ENCODE peak calls at places on chromosomes 12 and 14, in nine cellular contexts. Z is neural crest cell, R is hepatocyte, I is brain microvascular endothelial cell, U is CD14-positive monocyte, O is colonic mucosa, L is pancreas, G is thyroid gland, S is IMR-90. E is an unnamed sample.

GRCh38 chr14:89650077-89650978 is 233.3 kb upstream of the FOXN3 start:
- DNase-seq in Z (no peak), R (no peak), I (no peak), U (no peak), O (no peak), L (no peak), G (no peak), S (no peak), E (no peak)

GRCh38 chr12:9760699-9761406 is at the start of gene CD69:
- DNase-seq in Z (no peak), R (no peak), I (no peak), U (peak), O (peak), L (no peak), G (peak), S (no peak), E (peak)

GRCh38 chr12:3772380-3772779 is 19.5 kb upstream of the CRACR2A start:
- DNase-seq in Z (no peak), R (no peak), I (no peak), U (no peak), O (no peak), L (no peak), G (no peak), S (no peak), E (no peak)

GRCh38 chr14:53953002-53953827 is 3.4 kb downstream of the BMP4 start:
- DNase-seq in Z (peak), R (peak), I (peak), U (no peak), O (peak), L (peak), G (peak), S (peak), E (peak)

GRCh38 chr12:6620137-6620884 is 13.1 kb upstream of the CHD4 start:
- DNase-seq in Z (peak), R (peak), I (no peak), U (peak), O (no peak), L (peak), G (peak), S (no peak), E (peak)

GRCh38 chr14:26424537-26424936 is 173.3 kb downstream of the NOVA1 start:
- DNase-seq in Z (no peak), R (no peak), I (no peak), U (no peak), O (no peak), L (no peak), G (no peak), S (no peak), E (no peak)

GRCh38 chr12:6178981-6179761 is 21.0 kb upstream of the CD9 start:
- DNase-seq in Z (peak), R (no peak), I (peak), U (peak), O (no peak), L (no peak), G (no peak), S (peak), E (no peak)

GRCh38 chr12:94671917-94672316 is 21.6 kb upstream of the TMCC3 start:
- DNase-seq in Z (no peak), R (no peak), I (no peak), U (no peak), O (no peak), L (no peak), G (no peak), S (no peak), E (no peak)

GRCh38 chr14:95183532-95184412 is 26.4 kb upstream of the DICER1 start:
- DNase-seq in Z (no peak), R (no peak), I (peak), U (no peak), O (no peak), L (no peak), G (no peak), S (no peak), E (no peak)

GRCh38 chr14:100770046-100770445 is 43.4 kb downstream of the DLK1 start:
- DNase-seq in Z (no peak), R (no peak), I (no peak), U (no peak), O (no peak), L (no peak), G (no peak), S (no peak), E (no peak)

GRCh38 chr12:19967486-19967885 is 400.9 kb upstream of the PDE3A start:
- DNase-seq in Z (no peak), R (peak), I (peak), U (peak), O (no peak), L (no peak), G (peak), S (peak), E (no peak)

GRCh38 chr14:103068351-103069073 is 11.2 kb upstream of the CDC42BPB start:
- DNase-seq in Z (no peak), R (no peak), I (no peak), U (no peak), O (no peak), L (peak), G (no peak), S (no peak), E (no peak)

GRCh38 chr12:34393086-34393820 is 371.0 kb downstream of the ALG10 start:
- DNase-seq in Z (no peak), R (no peak), I (no peak), U (peak), O (no peak), L (peak), G (peak), S (no peak), E (peak)

GRCh38 chr12:114815157-114815556 is 131.2 kb upstream of the TBX3 start:
- DNase-seq in Z (no peak), R (no peak), I (no peak), U (no peak), O (no peak), L (no peak), G (no peak), S (no peak), E (no peak)

GRCh38 chr14:59464651-59465569 is at the start of gene GPR135:
- DNase-seq in Z (peak), R (peak), I (no peak), U (peak), O (peak), L (peak), G (peak), S (peak), E (peak)

GRCh38 chr14:106841701-106842100 is 1315.3 kb downstream of the TMEM121 start:
- DNase-seq in Z (no peak), R (no peak), I (no peak), U (no peak), O (no peak), L (no peak), G (no peak), S (no peak), E (no peak)

GRCh38 chr12:27619308-27619707 is 76.9 kb upstream of the REP15 start:
- DNase-seq in Z (no peak), R (peak), I (peak), U (no peak), O (no peak), L (no peak), G (no peak), S (peak), E (no peak)

GRCh38 chr12:46218509-46219095 is 50.2 kb downstream of the SLC38A1 start:
- DNase-seq in Z (no peak), R (no peak), I (no peak), U (no peak), O (peak), L (no peak), G (no peak), S (no peak), E (no peak)

GRCh38 chr12:49870501-49871262 is 27.8 kb upstream of the BCDIN3D start:
- DNase-seq in Z (no peak), R (no peak), I (no peak), U (no peak), O (no peak), L (no peak), G (no peak), S (no peak), E (no peak)

GRCh38 chr14:74612346-74613021 is 447 bp upstream of the LTBP2 start:
- DNase-seq in Z (peak), R (peak), I (peak), U (peak), O (peak), L (peak), G (peak), S (peak), E (peak)
- TF ChIP-seq CTCF in Z (peak), R (peak), I (peak), U (peak), O (peak), L (peak), G (peak), S (peak), E (peak)

GRCh38 chr14:92601757-92602417 is 88.3 kb downstream of the RIN3 start:
- DNase-seq in Z (no peak), R (no peak), I (no peak), U (no peak), O (no peak), L (no peak), G (no peak), S (no peak), E (no peak)

GRCh38 chr14:92601131-92601710 is 87.6 kb downstream of the RIN3 start:
- DNase-seq in Z (no peak), R (no peak), I (no peak), U (no peak), O (no peak), L (no peak), G (no peak), S (no peak), E (no peak)

GRCh38 chr14:92605274-92605940 is 91.8 kb downstream of the RIN3 start:
- DNase-seq in Z (no peak), R (no peak), I (no peak), U (no peak), O (no peak), L (no peak), G (no peak), S (no peak), E (no peak)

GRCh38 chr14:92600318-92601053 is 86.9 kb downstream of the RIN3 start:
- DNase-seq in Z (no peak), R (no peak), I (peak), U (peak), O (no peak), L (no peak), G (no peak), S (peak), E (no peak)

GRCh38 chr14:92603309-92604257 is 90.0 kb downstream of the RIN3 start:
- DNase-seq in Z (no peak), R (no peak), I (peak), U (no peak), O (no peak), L (no peak), G (peak), S (peak), E (no peak)
- TF ChIP-seq CTCF in Z (no peak), R (no peak), I (peak), U (no peak), O (no peak), L (no peak), G (no peak), S (peak), E (peak)

GRCh38 chr14:36099619-36100018 is 76.9 kb downstream of the PTCSC3 start:
- DNase-seq in Z (no peak), R (no peak), I (no peak), U (no peak), O (no peak), L (no peak), G (no peak), S (no peak), E (no peak)

DNA sequence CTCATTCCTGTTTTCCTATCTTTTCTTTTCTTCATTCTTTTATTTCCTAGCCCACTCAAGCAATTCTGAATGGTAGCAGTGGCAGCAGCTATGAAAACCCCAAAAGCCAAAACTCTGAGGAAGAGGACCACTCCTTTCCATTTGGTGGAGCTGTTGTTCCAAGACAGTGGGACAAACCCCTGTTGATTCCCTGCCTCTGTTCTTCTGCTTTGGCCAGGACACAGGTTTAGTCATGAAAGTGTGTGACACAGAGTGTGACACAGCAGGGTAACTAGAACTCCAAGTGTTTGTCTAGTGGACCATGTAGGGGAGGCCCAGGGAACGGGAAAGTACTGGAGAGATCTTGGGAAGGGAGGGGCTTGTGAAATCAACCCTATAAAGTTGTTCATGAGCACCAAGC is 71.1 kb downstream of the PTCSC3 start:
- DNase-seq in Z (no peak), R (peak), I (no peak), U (no peak), O (no peak), L (no peak), G (peak), S (no peak), E (no peak)
- TF ChIP-seq CTCF in Z (peak), R (peak), I (peak), U (no peak), O (no peak), L (no peak), G (peak), S (peak), E (peak)

DNA sequence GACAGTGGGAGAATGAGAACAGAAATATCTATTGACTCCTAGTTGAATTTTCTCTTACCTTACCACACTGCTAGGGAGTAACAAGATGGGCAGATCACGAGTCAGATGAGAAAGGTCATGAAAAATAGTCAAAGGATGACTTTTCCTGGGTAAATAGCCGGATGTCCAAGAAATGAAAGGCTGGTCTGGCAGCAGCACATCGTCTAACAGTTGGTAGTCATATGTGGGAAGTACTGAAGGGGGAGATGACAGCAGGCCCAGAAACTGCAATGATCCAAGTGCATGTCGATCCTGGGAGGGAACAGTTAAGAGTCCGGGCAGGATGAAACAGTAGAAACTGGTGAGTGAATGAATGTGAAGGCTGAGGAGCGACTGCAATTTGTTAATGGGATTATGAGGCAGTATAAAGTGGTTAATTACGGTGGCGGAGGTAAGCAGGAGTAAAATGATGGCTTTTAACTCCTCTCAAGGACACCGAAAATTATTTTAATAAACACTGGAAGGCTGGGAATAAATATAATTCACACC is 1.2 kb upstream of the ERC1 start:
- DNase-seq in Z (no peak), R (peak), I (peak), U (no peak), O (peak), L (no peak), G (peak), S (peak), E (no peak)
- TF ChIP-seq CTCF in Z (no peak), R (no peak), I (peak), U (no peak), O (no peak), L (no peak), G (no peak), S (no peak), E (no peak)

GRCh38 chr12:118061876-118062791 is 1.2 kb upstream of the WSB2 start:
- DNase-seq in Z (no peak), R (peak), I (no peak), U (no peak), O (peak), L (peak), G (peak), S (peak), E (peak)

GRCh38 chr12:118061011-118061875 is at the start of gene WSB2:
- DNase-seq in Z (peak), R (peak), I (peak), U (no peak), O (peak), L (peak), G (peak), S (peak), E (peak)

GRCh38 chr12:118063567-118064391 is 2.8 kb upstream of the WSB2 start:
- DNase-seq in Z (no peak), R (peak), I (no peak), U (no peak), O (peak), L (no peak), G (no peak), S (peak), E (no peak)

GRCh38 chr12:118065380-118065779 is 4.4 kb upstream of the WSB2 start:
- DNase-seq in Z (no peak), R (no peak), I (no peak), U (no peak), O (no peak), L (no peak), G (no peak), S (no peak), E (no peak)

DNA sequence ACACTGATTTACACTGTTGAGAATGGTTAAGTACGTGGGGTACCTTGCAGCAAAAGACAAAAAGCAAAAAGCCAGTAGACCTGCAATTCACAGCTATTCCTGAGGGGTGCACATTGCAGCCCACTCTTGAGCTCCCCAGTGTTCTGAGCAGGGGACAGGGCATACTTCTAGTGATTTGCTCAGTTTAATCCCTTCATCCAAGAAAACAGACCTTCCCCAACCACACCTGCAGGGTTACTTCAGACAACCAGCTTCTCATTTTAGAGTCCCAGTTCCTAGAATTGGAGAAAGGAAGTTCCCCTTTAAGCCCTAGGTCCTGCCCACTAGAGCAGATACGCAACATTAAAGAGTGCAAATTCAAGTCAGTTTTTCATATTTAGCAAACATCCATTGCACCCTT is 3.6 kb upstream of the WSB2 start:
- DNase-seq in Z (no peak), R (no peak), I (no peak), U (no peak), O (no peak), L (no peak), G (no peak), S (no peak), E (peak)
- TF ChIP-seq CTCF in Z (peak), R (peak), I (peak), U (peak), O (peak), L (no peak), G (no peak), S (no peak), E (peak)

GRCh38 chr14:31283568-31284252 is 76.1 kb upstream of the HECTD1 start:
- DNase-seq in Z (no peak), R (no peak), I (no peak), U (no peak), O (no peak), L (no peak), G (peak), S (no peak), E (no peak)

GRCh38 chr14:31291210-31291609 is 83.6 kb upstream of the HECTD1 start:
- DNase-seq in Z (no peak), R (no peak), I (no peak), U (no peak), O (no peak), L (no peak), G (no peak), S (no peak), E (no peak)

GRCh38 chr14:31283153-31283552 is 75.6 kb upstream of the HECTD1 start:
- DNase-seq in Z (no peak), R (no peak), I (no peak), U (no peak), O (no peak), L (no peak), G (no peak), S (no peak), E (no peak)

GRCh38 chr14:31287294-31287972 is 79.8 kb upstream of the HECTD1 start:
- DNase-seq in Z (no peak), R (no peak), I (no peak), U (no peak), O (no peak), L (no peak), G (no peak), S (no peak), E (no peak)

GRCh38 chr14:31286456-31287293 is 79.1 kb upstream of the HECTD1 start:
- DNase-seq in Z (no peak), R (peak), I (no peak), U (no peak), O (no peak), L (no peak), G (peak), S (no peak), E (no peak)
- TF ChIP-seq CTCF in Z (peak), R (peak), I (peak), U (peak), O (peak), L (peak), G (no peak), S (no peak), E (peak)

DNA sequence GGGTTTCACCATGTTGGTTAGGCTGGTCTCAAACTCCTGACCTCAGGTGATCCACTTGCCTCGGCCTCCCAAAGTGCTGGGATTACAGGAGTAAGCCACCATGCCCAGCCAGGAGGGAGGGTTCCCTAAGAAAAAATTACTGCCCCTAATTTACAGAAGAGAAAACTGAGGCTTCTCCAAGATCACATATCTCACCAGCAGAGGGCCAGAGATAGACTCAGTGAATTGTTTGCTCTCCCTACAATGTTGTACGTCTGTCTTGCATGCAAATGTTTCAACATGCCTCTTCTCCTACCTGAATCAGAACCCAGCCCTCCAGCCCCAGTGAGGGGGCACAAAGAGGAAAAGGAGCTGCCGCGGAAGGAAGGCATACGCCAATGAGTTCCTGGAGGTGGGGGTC is 48.3 kb upstream of the TMEM263 start:
- DNase-seq in Z (no peak), R (no peak), I (no peak), U (no peak), O (no peak), L (no peak), G (no peak), S (no peak), E (no peak)
- TF ChIP-seq CTCF in Z (no peak), R (no peak), I (peak), U (peak), O (no peak), L (no peak), G (no peak), S (peak), E (peak)

DNA sequence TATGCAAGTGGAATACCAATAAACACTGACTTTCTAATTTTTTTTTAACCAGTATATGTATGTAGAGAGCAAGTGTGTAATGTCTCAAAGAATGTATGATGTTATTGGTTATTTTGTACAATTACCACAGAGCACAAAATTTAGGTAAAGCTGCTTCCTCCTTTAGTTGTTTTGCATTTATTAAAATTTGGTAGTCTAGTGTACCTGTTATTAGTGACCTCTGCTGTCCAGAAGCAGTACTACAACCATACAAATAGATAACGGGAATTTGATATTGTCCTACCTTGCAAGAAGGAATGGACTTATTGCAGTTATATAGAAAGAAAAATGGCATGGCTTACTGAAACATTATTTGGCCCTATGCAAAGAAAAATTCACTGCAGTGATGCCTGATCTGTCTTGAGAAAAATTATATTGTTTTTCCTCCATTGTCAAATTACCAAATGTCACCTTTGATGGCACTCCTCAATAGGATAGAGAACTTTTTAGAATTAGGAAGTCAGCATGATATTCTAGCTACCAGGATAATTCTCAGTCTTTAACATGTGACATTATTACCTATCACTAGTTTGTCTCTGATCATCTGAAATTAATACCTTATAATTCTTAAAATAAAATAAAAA is 153.9 kb upstream of the RMST start:
- DNase-seq in Z (peak), R (peak), I (peak), U (no peak), O (no peak), L (no peak), G (no peak), S (peak), E (no peak)
- TF ChIP-seq CTCF in Z (peak), R (peak), I (peak), U (peak), O (peak), L (peak), G (peak), S (peak), E (peak)